ENCODE peak calls at places on chromosome 1, in six cellular contexts. J is NCI-H1417, M is MV-4-11, G is lower lobe of right lung, S is LoVo, Z is IMR-90. X is an unnamed sample.
A peak's percentile ranks its signal among the peaks of the same experiment; 100 is the strongest.

GRCh38 chr1:46148318-46148717 is 15.9 kb upstream of the PIK3R3 start:
- DNase-seq in G (no peak), S (no peak), Z (no peak), M (no peak), J (no peak), X (no peak)

GRCh38 chr1:229258851-229259110 is 12.1 kb upstream of the RAB4A start:
- DNase-seq in S (no peak), M (no peak), J (no peak), Z (no peak), G (no peak), X (no peak)

GRCh38 chr1:232225336-232226131 is 404.4 kb downstream of the SIPA1L2 start:
- DNase-seq in G (no peak), S (no peak), Z (no peak), J (no peak), M (no peak), X (no peak)

GRCh38 chr1:116127123-116127847 is 16.1 kb downstream of the MAB21L3 start:
- DNase-seq in G (no peak), S (no peak), M (no peak), Z (no peak), J (no peak), X (no peak)

GRCh38 chr1:211515090-211516023 is 23.4 kb upstream of the RD3 start:
- DNase-seq in J (no peak), S (peak; percentile 99), M (peak; percentile 75), Z (peak; percentile 38), G (peak; percentile 86), X (peak; percentile 68)

GRCh38 chr1:61043010-61043820 is 39.1 kb upstream of the NFIA start:
- DNase-seq in Z (peak; percentile 48), S (peak; percentile 37), M (peak; percentile 29), J (peak; percentile 72), G (peak; percentile 93), X (peak; percentile 91)

GRCh38 chr1:101025283-101025679 is 303 bp downstream of the DPH5 start:
- DNase-seq in J (peak; percentile 33), Z (peak; percentile 32), S (peak; percentile 10), M (no peak), G (no peak), X (no peak)

GRCh38 chr1:226569879-226570547 is 21.4 kb downstream of the STUM start:
- DNase-seq in S (no peak), M (no peak), G (no peak), Z (no peak), J (no peak), X (no peak)

GRCh38 chr1:94542088-94542671 is 621 bp upstream of the F3 start:
- DNase-seq in M (peak; percentile 61), J (no peak), S (no peak), G (peak; percentile 51), Z (peak; percentile 83), X (no peak)

GRCh38 chr1:59243544-59243943 is 53.4 kb upstream of the FGGY start:
- DNase-seq in M (no peak), Z (no peak), J (no peak), G (no peak), S (no peak), X (no peak)

GRCh38 chr1:113760102-113760804 is 967 bp upstream of the PHTF1 start:
- DNase-seq in J (no peak), M (no peak), S (no peak), Z (no peak), G (no peak), X (no peak)

GRCh38 chr1:190578015-190578414 is 100.4 kb upstream of the BRINP3 start:
- DNase-seq in Z (no peak), G (no peak), J (no peak), M (no peak), S (no peak), X (no peak)

GRCh38 chr1:5119496-5120234 is 465.3 kb downstream of the AJAP1 start:
- DNase-seq in J (peak; percentile 39), Z (no peak), M (no peak), G (no peak), S (no peak), X (no peak)

X was measured in head of caudate nucleus.